ENCODE peak calls at places on chromosomes 6 and 20, in six cellular contexts. Z is naive thymus-derived CD8-positive, alpha-beta T cell; L is osteoblast; F is NT2/D1; K is activated CD8-positive, alpha-beta memory T cell treated with anti-CD3 and anti-CD28 coated beads for 1 hour; V is activated naive CD8-positive, alpha-beta T cell treated with anti-CD3 and anti-CD28 coated beads for 36 hours. G is an unnamed sample.

GRCh38 chr6:20866940-20867630 is 332.8 kb downstream of the CDKAL1 start:
- DNase-seq in K (no peak), V (no peak), Z (no peak), F (no peak), L (peak), G (no peak)

GRCh38 chr6:37127961-37128862 is 41.7 kb upstream of the PIM1 start:
- DNase-seq in L (peak), K (no peak), V (no peak), Z (no peak), F (no peak), G (no peak)

GRCh38 chr6:158468666-158469065 is 91.2 kb upstream of the TMEM181 start:
- DNase-seq in V (no peak), Z (no peak), F (no peak), L (no peak), K (no peak), G (no peak)

GRCh38 chr6:159250633-159251032 is 81.4 kb downstream of the FNDC1 start:
- DNase-seq in V (no peak), L (no peak), Z (no peak), F (no peak), K (no peak), G (no peak)

GRCh38 chr20:62203378-62204030 is 16.6 kb downstream of the HRH3 start:
- DNase-seq in F (no peak), V (no peak), L (peak), Z (no peak), K (no peak), G (peak)

GRCh38 chr6:150670311-150670710 is 70.6 kb downstream of the PLEKHG1 start:
- DNase-seq in K (no peak), F (no peak), L (no peak), Z (no peak), V (no peak), G (no peak)

GRCh38 chr6:3456794-3457709 is at the start of gene SLC22A23:
- DNase-seq in V (peak), Z (peak), F (peak), K (peak), L (peak), G (no peak)

GRCh38 chr6:48199502-48199901 is 88.5 kb upstream of the PTCHD4 start:
- DNase-seq in L (no peak), V (no peak), K (no peak), Z (no peak), F (peak), G (no peak)

GRCh38 chr6:30885999-30886896 is 1.9 kb downstream of the DDR1 start:
- DNase-seq in Z (no peak), K (no peak), L (peak), F (peak), V (no peak), G (peak)

GRCh38 chr6:89409461-89410035 is 2.5 kb downstream of the RRAGD start:
- DNase-seq in Z (no peak), K (no peak), F (no peak), V (no peak), L (no peak), G (no peak)

GRCh38 chr6:2978923-2979322 is 7.6 kb upstream of the SERPINB6 start:
- DNase-seq in V (no peak), F (no peak), L (no peak), Z (no peak), K (no peak), G (no peak)

GRCh38 chr20:63625771-63626423 is 1.0 kb downstream of the GMEB2 start:
- DNase-seq in K (no peak), L (peak), Z (no peak), V (peak), F (no peak), G (peak)

GRCh38 chr6:134060491-134061106 is 8.2 kb upstream of the SLC2A12 start:
- DNase-seq in Z (no peak), K (no peak), F (no peak), L (peak), V (no peak), G (no peak)

GRCh38 chr6:142088858-142089216 is 43.9 kb upstream of the GJE1 start:
- DNase-seq in V (no peak), L (no peak), F (peak), Z (no peak), K (no peak), G (peak)

GRCh38 chr6:158648682-158649131 is 1.1 kb upstream of the SYTL3 start:
- DNase-seq in K (no peak), Z (no peak), F (no peak), L (peak), V (peak), G (no peak)

GRCh38 chr6:136095961-136096360 is 154.2 kb downstream of the MTFR2 start:
- DNase-seq in F (no peak), K (no peak), L (peak), Z (no peak), V (no peak), G (no peak)

GRCh38 chr6:11484441-11484840 is 53.1 kb upstream of the TMEM170B start:
- DNase-seq in V (no peak), F (no peak), K (no peak), Z (no peak), L (no peak), G (no peak)

GRCh38 chr6:90197854-90198496 is 98.7 kb downstream of the BACH2 start:
- DNase-seq in V (no peak), Z (no peak), L (no peak), K (no peak), F (no peak), G (no peak)

GRCh38 chr6:53634184-53634631 is 31.3 kb downstream of the KLHL31 start:
- DNase-seq in Z (no peak), L (no peak), F (no peak), V (no peak), K (no peak), G (no peak)

GRCh38 chr6:109349419-109349987 is 32.8 kb downstream of the CD164 start:
- DNase-seq in L (peak), V (no peak), F (no peak), Z (no peak), K (no peak), G (no peak)

GRCh38 chr20:35333606-35334005 is 41.4 kb upstream of the FAM83C start:
- DNase-seq in Z (no peak), K (no peak), V (no peak), L (no peak), F (no peak), G (no peak)

GRCh38 chr20:32680544-32681174 is 6.9 kb upstream of the C20orf203 start:
- DNase-seq in Z (no peak), V (no peak), K (no peak), L (peak), F (no peak), G (no peak)

GRCh38 chr6:13769655-13770053 is 44.7 kb downstream of the MCUR1 start:
- DNase-seq in L (peak), K (no peak), Z (no peak), F (no peak), V (peak), G (no peak)

GRCh38 chr20:1505361-1505760 is 14.1 kb upstream of the SIRPB2 start:
- DNase-seq in V (no peak), Z (no peak), L (peak), K (no peak), F (no peak), G (peak)

GRCh38 chr20:32798046-32798985 is 21.4 kb upstream of the MAPRE1 start:
- DNase-seq in V (no peak), L (no peak), K (no peak), F (no peak), Z (no peak), G (no peak)

GRCh38 chr20:63658749-63659187 is 656 bp downstream of the RTEL1 start:
- DNase-seq in L (peak), F (no peak), Z (no peak), K (no peak), V (peak), G (no peak)

G was measured in RWPE2.